ENCODE peak calls at places on chromosome 19, in six cellular contexts. H is HTR-8/SVneo; R is aorta; U is SW 1271; Q is dermis microvascular lymphatic vessel endothelial cell; S is stimulated activated CD8-positive, alpha-beta memory T cell treated with anti-CD3 and anti-CD28 coated beads, Interleukin-2, amount 100 ng/mL, for 1 hour. A is an unnamed sample.

GRCh38 chr19:15320118-15320517 is 12.2 kb downstream of the BRD4 start:
- DNase-seq in R (no peak), S (no peak), Q (no peak), U (no peak), H (no peak), A (no peak)

GRCh38 chr19:35006342-35006998 is 6.3 kb downstream of the GRAMD1A start:
- DNase-seq in Q (peak; percentile 82), S (no peak), R (no peak), U (peak; percentile 32), H (no peak), A (no peak)

GRCh38 chr19:35756373-35757230 is at the start of gene HSPB6:
- DNase-seq in Q (peak; percentile 33), H (no peak), U (no peak), S (no peak), R (peak; percentile 83), A (peak; percentile 30)

GRCh38 chr19:48741222-48741999 is 1.0 kb upstream of the RASIP1 start:
- DNase-seq in R (no peak), S (no peak), U (no peak), H (peak; percentile 36), Q (peak; percentile 46), A (no peak)

GRCh38 chr19:45494261-45494916 is 2.5 kb downstream of the RTN2 start:
- DNase-seq in S (no peak), R (no peak), H (no peak), Q (no peak), U (no peak), A (no peak)

GRCh38 chr19:5018224-5019015 is 49.5 kb downstream of the KDM4B start:
- DNase-seq in U (no peak), Q (no peak), R (no peak), S (no peak), H (no peak), A (peak; percentile 66)

GRCh38 chr19:38799104-38799503 is 10.1 kb downstream of the LGALS7B start:
- DNase-seq in H (no peak), S (no peak), U (no peak), R (no peak), Q (no peak), A (peak; percentile 36)

GRCh38 chr19:12913871-12914690 is 5.0 kb downstream of the SYCE2 start:
- DNase-seq in S (no peak), Q (peak; percentile 22), U (no peak), H (no peak), R (no peak), A (no peak)

GRCh38 chr19:3162418-3163229 is 15.9 kb upstream of the S1PR4 start:
- DNase-seq in R (no peak), Q (no peak), U (no peak), S (no peak), H (no peak), A (peak; percentile 58)

GRCh38 chr19:7772752-7773291 is 9.8 kb downstream of the CLEC4M start:
- DNase-seq in R (no peak), H (no peak), U (no peak), S (no peak), Q (no peak), A (no peak)

A was measured in M059J.